ENCODE peak calls at places on chromosome 3, in nine cellular contexts. O is cardiac fibroblast, D is retinal pigment epithelial cell, P is coronary artery, Q is AG10803, N is HepG2, T is dorsolateral prefrontal cortex, U is NT2/D1, B is BJ. L is an unnamed sample.

GRCh38 chr3:11509175-11510000 is 134.3 kb downstream of the VGLL4 start:
- DNase-seq in O (peak), D (peak), P (peak), Q (peak), N (peak), T (peak), U (peak), B (peak), L (no peak)

GRCh38 chr3:192408007-192408655 is 319.2 kb downstream of the FGF12 start:
- DNase-seq in O (peak), D (no peak), P (no peak), Q (no peak), N (no peak), T (peak), U (no peak), B (no peak), L (no peak)

GRCh38 chr3:187799942-187800637 is 54.8 kb upstream of the BCL6 start:
- DNase-seq in O (no peak), D (no peak), P (no peak), Q (no peak), N (no peak), T (no peak), U (no peak), B (no peak), L (no peak)

GRCh38 chr3:156246939-156247725 is 126.8 kb downstream of the KCNAB1 start:
- DNase-seq in O (peak), D (no peak), P (no peak), Q (peak), N (no peak), T (peak), U (no peak), B (no peak), L (peak)

GRCh38 chr3:37457392-37458065 is 283.1 kb upstream of the LRRFIP2 start:
- DNase-seq in O (peak), D (no peak), P (no peak), Q (no peak), N (no peak), T (no peak), U (no peak), B (no peak), L (no peak)

GRCh38 chr3:138460536-138461205 is 26.3 kb downstream of the ESYT3 start:
- DNase-seq in O (no peak), D (no peak), P (no peak), Q (no peak), N (no peak), T (no peak), U (no peak), B (no peak), L (no peak)

GRCh38 chr3:8143186-8143585 is 358.4 kb upstream of the LMCD1 start:
- DNase-seq in O (peak), D (peak), P (no peak), Q (no peak), N (no peak), T (no peak), U (no peak), B (no peak), L (no peak)

GRCh38 chr3:189132901-189133300 is 38.9 kb upstream of the TPRG1 start:
- DNase-seq in O (no peak), D (no peak), P (no peak), Q (no peak), N (no peak), T (no peak), U (no peak), B (no peak), L (no peak)

GRCh38 chr3:36446230-36446629 is 65.9 kb downstream of the STAC start:
- DNase-seq in O (no peak), D (no peak), P (no peak), Q (no peak), N (no peak), T (no peak), U (no peak), B (no peak), L (no peak)

DNA sequence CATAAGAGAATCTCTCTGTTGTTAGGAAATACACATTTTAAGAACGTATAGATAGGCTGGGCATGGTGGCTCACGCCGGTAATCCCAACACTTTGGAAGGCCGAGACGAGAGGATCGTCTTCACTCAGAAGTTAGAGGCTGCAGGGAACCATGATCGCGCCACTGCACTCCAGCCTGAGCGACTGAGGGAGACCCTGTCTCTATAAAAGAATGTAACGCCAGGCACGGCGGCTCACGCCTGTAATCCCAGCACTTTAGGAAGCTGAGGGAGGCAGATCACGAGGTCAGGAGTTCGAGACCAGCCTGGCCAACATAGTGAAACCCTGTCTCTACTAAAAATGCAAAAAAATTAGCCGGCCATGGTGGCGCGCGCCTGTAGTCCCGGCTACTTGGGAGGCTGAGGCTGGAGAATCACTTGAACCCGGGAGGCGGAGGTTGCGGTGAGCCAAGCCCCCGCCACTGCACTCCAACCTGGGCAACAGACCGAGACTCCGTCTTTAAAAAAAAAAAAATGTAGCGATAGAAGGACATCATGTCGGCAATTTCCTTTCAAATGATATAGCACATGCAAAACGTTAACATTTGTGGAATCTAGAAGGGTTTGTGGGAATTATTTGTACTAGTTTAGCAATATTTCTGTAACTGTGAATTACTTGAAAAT is 730 bp upstream of the RPL14 start:
- DNase-seq in O (no peak), D (no peak), P (no peak), Q (no peak), N (no peak), T (no peak), U (no peak), B (no peak), L (no peak)
- H3K4me3 ChIP-seq in O (peak), D (peak), P (peak), Q (peak), N (peak), T (peak), U (peak), B (peak), L (peak)

GRCh38 chr3:161975201-161975600 is 478.6 kb downstream of the OTOL1 start:
- DNase-seq in O (no peak), D (no peak), P (no peak), Q (no peak), N (no peak), T (no peak), U (no peak), B (no peak), L (no peak)

GRCh38 chr3:161964856-161965255 is 468.2 kb downstream of the OTOL1 start:
- DNase-seq in O (no peak), D (no peak), P (no peak), Q (no peak), N (no peak), T (no peak), U (no peak), B (no peak), L (no peak)

GRCh38 chr3:161969867-161970266 is 473.3 kb downstream of the OTOL1 start:
- DNase-seq in O (no peak), D (no peak), P (no peak), Q (peak), N (no peak), T (no peak), U (no peak), B (no peak), L (no peak)
- H3K4me3 ChIP-seq in O (no peak), D (no peak), P (no peak), Q (no peak), N (no peak), T (no peak), U (no peak), B (no peak), L (no peak)

GRCh38 chr3:184017672-184018423 is at the start of gene ABCC5:
- DNase-seq in O (peak), D (peak), P (peak), Q (peak), N (peak), T (peak), U (peak), B (peak), L (no peak)

GRCh38 chr3:184016820-184017671 is 638 bp downstream of the ABCC5 start:
- DNase-seq in O (peak), D (no peak), P (peak), Q (peak), N (peak), T (peak), U (peak), B (no peak), L (no peak)

GRCh38 chr3:184018424-184018973 is 815 bp upstream of the ABCC5 start:
- DNase-seq in O (no peak), D (no peak), P (no peak), Q (no peak), N (no peak), T (no peak), U (no peak), B (no peak), L (no peak)

DNA sequence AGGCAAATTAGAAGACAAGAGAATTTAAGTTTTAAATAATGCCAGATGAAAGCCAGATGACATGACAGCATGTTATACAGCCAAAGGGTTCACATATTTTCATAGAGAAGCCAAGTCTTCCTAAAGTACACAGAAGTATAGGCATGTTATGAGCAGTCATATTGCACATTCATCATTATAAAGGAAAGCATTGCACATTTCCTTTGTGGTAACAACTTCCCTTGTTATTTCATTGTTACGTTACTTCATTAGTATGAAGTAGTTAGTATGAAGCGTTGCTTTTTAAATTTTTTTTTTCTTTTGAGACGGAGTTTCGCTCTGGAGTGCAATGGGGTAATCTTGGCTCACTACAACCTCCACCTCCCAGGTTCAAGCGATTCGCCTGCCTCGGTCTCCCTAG is 4.6 kb upstream of the ABCC5 start:
- DNase-seq in O (no peak), D (no peak), P (no peak), Q (peak), N (no peak), T (no peak), U (no peak), B (no peak), L (no peak)
- H3K4me3 ChIP-seq in O (no peak), D (no peak), P (no peak), Q (no peak), N (no peak), T (no peak), U (no peak), B (no peak), L (no peak)

GRCh38 chr3:99818818-99819217 is 1.2 kb downstream of the CMSS1 start:
- DNase-seq in O (no peak), D (no peak), P (no peak), Q (no peak), N (no peak), T (no peak), U (no peak), B (no peak), L (no peak)
- H3K4me3 ChIP-seq in O (peak), D (no peak), P (peak), Q (no peak), N (peak), T (no peak), U (no peak), B (no peak), L (no peak)

GRCh38 chr3:26233374-26233773 is 389.2 kb upstream of the LRRC3B start:
- DNase-seq in O (no peak), D (no peak), P (no peak), Q (no peak), N (no peak), T (no peak), U (no peak), B (no peak), L (no peak)

GRCh38 chr3:26236511-26236910 is 386.1 kb upstream of the LRRC3B start:
- DNase-seq in O (no peak), D (no peak), P (no peak), Q (no peak), N (no peak), T (no peak), U (no peak), B (no peak), L (no peak)

DNA sequence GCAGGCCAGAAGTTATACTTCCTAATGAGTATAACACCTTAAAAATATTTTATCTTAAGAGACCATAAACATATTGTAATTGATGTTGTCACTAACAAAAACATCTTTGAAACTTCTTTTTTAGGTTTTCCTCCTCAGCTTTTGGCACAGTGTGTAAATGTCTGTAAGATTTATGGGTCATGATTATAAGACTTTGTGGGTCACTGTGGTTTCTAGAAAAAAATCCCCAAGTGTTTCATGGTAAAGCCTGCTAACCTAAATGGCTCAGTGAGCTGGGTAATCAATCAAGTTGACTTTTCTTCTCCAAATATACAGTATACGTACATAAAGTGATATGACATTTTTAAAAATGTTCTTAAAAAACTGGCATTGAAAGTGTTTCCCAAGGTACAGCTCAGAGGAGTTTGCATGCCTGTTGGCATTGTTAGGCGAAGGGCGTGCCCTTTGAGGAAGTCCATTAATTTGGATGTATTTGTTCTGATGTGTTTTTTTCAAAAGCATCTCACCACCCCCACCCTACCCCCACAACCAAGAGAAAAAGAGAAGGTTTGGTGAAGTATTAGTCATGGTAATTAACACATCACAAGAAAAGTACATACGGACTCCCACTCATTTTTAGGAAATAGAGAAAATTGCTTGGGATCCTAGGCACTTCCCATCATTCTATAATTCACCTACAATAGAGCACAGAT is 385.4 kb upstream of the LRRC3B start:
- DNase-seq in O (no peak), D (no peak), P (no peak), Q (no peak), N (no peak), T (no peak), U (no peak), B (no peak), L (no peak)
- H3K4me3 ChIP-seq in O (no peak), D (no peak), P (no peak), Q (no peak), N (no peak), T (no peak), U (no peak), B (no peak), L (no peak)